ENCODE peak calls at places on chromosomes 12 and 14, in four cellular contexts. D is K562, I is GM12878, F is GM12891. Z is an unnamed sample.

GRCh38 chr14:100076630-100077029 is 11.4 kb downstream of the EVL start:
- DNase-seq in D (no peak), F (no peak), I (no peak), Z (peak)

GRCh38 chr12:63862187-63863107 is 17.9 kb downstream of the SRGAP1 start:
- DNase-seq in D (no peak), F (no peak), I (no peak), Z (no peak)

GRCh38 chr12:131553409-131553808 is 157.5 kb upstream of the SFSWAP start:
- DNase-seq in F (no peak), D (no peak), I (no peak), Z (no peak)

GRCh38 chr12:44000309-44000952 is 164.6 kb downstream of the TMEM117 start:
- DNase-seq in D (peak), I (no peak), F (no peak), Z (peak)

GRCh38 chr14:68788275-68789001 is 4.4 kb downstream of the ZFP36L1 start:
- DNase-seq in F (no peak), D (no peak), I (no peak), Z (no peak)

GRCh38 chr12:52847335-52848102 is 1.3 kb downstream of the KRT78 start:
- DNase-seq in F (no peak), I (no peak), D (peak), Z (no peak)

GRCh38 chr14:102493096-102493495 is 16.5 kb downstream of the ANKRD9 start:
- DNase-seq in I (no peak), D (no peak), F (no peak), Z (no peak)

GRCh38 chr14:69069020-69069421 is 83.9 kb downstream of the DCAF5 start:
- DNase-seq in I (no peak), F (no peak), D (peak), Z (no peak)

GRCh38 chr12:6047249-6048227 is 76.9 kb downstream of the VWF start:
- DNase-seq in D (no peak), F (no peak), I (no peak), Z (no peak)

GRCh38 chr12:77761286-77761685 is 69.4 kb upstream of the NAV3 start:
- DNase-seq in D (no peak), F (no peak), I (no peak), Z (no peak)

GRCh38 chr14:88232783-88233182 is 90.3 kb downstream of the KCNK10 start:
- DNase-seq in F (no peak), D (no peak), I (no peak), Z (no peak)

GRCh38 chr14:50425816-50426215 is 29.1 kb upstream of the CDKL1 start:
- DNase-seq in D (no peak), I (no peak), F (no peak), Z (peak)

GRCh38 chr14:96376093-96376492 is 12.8 kb downstream of the GSKIP start:
- DNase-seq in F (no peak), D (no peak), I (no peak), Z (no peak)

GRCh38 chr12:104652910-104653309 is 196.2 kb downstream of the CHST11 start:
- DNase-seq in D (no peak), I (no peak), F (no peak), Z (peak)

GRCh38 chr12:74885775-74886174 is 323.9 kb downstream of the KCNC2 start:
- DNase-seq in I (no peak), D (no peak), F (no peak), Z (no peak)

GRCh38 chr14:105332352-105332874 is 17.9 kb downstream of the PACS2 start:
- DNase-seq in F (no peak), D (no peak), I (no peak), Z (no peak)

GRCh38 chr14:23816371-23816770 is 137.2 kb upstream of the DHRS4 start:
- DNase-seq in I (no peak), D (no peak), F (no peak), Z (no peak)

GRCh38 chr12:116455540-116456306 is 103.5 kb upstream of the MAP1LC3B2 start:
- DNase-seq in D (peak), F (no peak), I (no peak), Z (no peak)

GRCh38 chr14:71202881-71203280 is 295.6 kb downstream of the PCNX1 start:
- DNase-seq in I (no peak), F (no peak), D (no peak), Z (no peak)

GRCh38 chr14:74634964-74635363 is 22.9 kb upstream of the LTBP2 start:
- DNase-seq in F (no peak), D (no peak), I (no peak), Z (no peak)

GRCh38 chr12:111753144-111753881 is 13.4 kb upstream of the ALDH2 start:
- DNase-seq in F (peak), I (no peak), D (peak), Z (peak)

GRCh38 chr14:39467889-39468524 is 35.8 kb upstream of the FBXO33 start:
- DNase-seq in F (no peak), I (no peak), D (no peak), Z (peak)

GRCh38 chr12:104452046-104452445 is 4.7 kb upstream of the CHST11 start:
- DNase-seq in I (no peak), D (no peak), F (no peak), Z (no peak)

GRCh38 chr14:32697114-32697513 is 241.6 kb upstream of the NPAS3 start:
- DNase-seq in F (no peak), I (no peak), D (no peak), Z (no peak)

GRCh38 chr14:57982802-57983201 is 116.9 kb upstream of the SLC35F4 start:
- DNase-seq in F (no peak), D (no peak), I (no peak), Z (no peak)

GRCh38 chr14:76929927-76930326 is 98.6 kb downstream of the IRF2BPL start:
- DNase-seq in D (peak), F (no peak), I (no peak), Z (peak)

GRCh38 chr12:79451988-79452387 is 238.8 kb downstream of the PAWR start:
- DNase-seq in D (no peak), F (no peak), I (no peak), Z (no peak)

DNA sequence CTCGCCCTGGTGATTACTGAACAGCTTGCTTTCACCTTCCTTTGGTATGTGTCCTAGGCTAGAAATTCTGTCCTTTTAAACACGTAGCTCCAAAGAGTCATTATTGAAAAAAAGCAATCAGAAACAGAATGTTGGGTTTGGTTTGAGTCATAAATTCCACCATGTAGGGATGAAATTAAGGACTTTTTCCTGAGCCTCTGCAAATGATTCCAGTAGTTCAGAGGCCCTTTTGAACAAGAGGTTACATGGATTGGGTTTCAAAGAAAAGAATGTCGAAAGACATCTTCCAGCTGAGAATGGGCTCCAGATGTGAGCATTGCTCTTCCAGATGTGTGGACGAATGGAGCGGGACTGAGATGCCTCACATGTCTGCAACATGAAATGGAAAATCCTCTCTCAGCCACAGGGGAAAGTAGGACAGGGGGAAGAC is 23.5 kb upstream of the EMP1 start:
- DNase-seq in I (no peak), D (no peak), F (no peak), Z (no peak)
- TF ChIP-seq SPI1 in I (no peak), D (no peak), F (no peak), Z (no peak)

DNA sequence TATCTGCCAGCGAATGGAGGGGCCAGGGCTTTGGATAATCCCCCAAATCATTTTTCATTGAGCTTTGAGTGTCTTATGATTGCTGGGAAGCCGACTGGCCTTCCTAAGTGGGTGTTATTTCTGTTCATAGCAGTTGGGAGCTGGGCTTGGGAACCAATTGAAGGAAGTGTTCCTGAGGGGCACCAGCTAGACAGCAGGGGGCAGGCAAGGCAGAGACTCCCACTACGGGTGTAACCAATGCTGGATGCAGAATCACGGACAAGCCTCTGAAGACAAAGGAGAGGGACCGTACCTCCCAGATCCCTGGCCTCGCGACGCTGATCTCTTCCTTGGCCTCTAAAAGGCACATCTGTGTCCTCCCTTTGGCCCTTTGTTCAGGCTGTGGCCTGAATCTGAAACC is 149.0 kb upstream of the PRMT8 start:
- DNase-seq in D (no peak), F (no peak), I (no peak), Z (no peak)
- TF ChIP-seq SPI1 in D (no peak), F (no peak), I (no peak), Z (no peak)

DNA sequence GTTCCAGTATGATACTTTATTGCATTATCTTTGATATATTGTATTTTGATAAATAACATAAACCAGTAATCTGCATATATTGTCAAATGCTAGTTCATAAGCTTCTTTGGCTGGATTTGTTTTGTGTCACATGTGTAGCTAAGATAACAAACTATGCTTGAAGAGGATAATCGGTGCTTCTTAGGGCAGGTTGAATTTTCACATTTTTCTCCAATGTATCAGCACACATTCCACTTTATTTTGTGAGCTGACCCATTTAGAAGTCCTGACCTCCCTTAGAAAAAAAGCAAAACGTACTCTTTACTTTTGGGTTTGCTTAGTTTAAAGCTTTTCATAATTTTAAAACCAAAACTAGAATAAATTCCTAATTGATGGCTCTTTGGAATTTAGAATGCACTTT is 277.7 kb upstream of the DDHD1 start:
- DNase-seq in D (no peak), F (no peak), I (no peak), Z (no peak)
- TF ChIP-seq SPI1 in D (no peak), F (no peak), I (no peak), Z (no peak)

GRCh38 chr12:46489951-46490388 is 117.4 kb upstream of the SLC38A2 start:
- DNase-seq in I (no peak), D (no peak), F (no peak), Z (no peak)
- TF ChIP-seq SPI1 in I (no peak), D (no peak), F (no peak), Z (no peak)

DNA sequence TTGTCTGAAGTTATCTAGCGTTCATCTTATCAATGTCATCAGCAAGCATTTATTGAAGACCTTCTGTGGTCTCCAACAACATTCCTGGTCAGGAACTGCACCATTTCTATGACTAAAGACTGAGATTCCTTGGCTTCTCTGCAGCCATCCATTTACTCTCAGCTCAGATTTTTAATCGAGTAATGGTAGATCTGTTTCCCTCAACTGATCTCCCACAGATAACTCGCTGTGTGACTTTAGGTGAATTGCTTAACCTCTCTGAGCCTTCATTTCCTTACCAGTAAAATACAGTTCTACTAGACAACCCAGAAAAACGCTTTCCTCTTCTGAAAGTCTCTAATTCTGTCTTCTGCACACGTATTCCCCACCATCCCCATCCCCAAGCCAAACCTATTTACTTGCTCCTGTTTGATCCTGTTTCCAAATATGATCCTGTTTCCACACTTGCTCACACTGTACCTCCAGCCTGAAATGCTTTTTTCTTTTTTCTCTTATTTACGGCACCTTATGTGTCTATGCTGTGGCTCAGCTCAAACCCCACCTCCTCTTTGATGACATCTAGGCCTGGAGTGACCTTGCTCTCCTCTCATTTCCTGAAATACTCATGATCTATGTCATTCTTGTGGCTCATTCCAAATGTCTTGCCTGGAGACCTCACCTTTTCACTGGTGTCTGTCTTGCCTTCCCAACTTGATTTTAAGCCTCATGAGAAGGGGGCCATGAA is 21.8 kb downstream of the PLXNC1 start:
- DNase-seq in D (no peak), I (no peak), F (no peak), Z (no peak)
- TF ChIP-seq SPI1 in D (no peak), I (no peak), F (no peak), Z (no peak)

GRCh38 chr12:25264862-25265261 is 14.1 kb upstream of the KRAS start:
- DNase-seq in D (no peak), I (no peak), F (no peak), Z (no peak)

GRCh38 chr12:25263594-25263993 is 12.9 kb upstream of the KRAS start:
- DNase-seq in D (no peak), I (no peak), F (no peak), Z (no peak)

GRCh38 chr12:25264015-25264582 is 13.4 kb upstream of the KRAS start:
- DNase-seq in F (no peak), I (no peak), D (no peak), Z (no peak)

GRCh38 chr12:25269701-25270100 is 19.0 kb upstream of the KRAS start:
- DNase-seq in D (no peak), I (peak), F (no peak), Z (no peak)

DNA sequence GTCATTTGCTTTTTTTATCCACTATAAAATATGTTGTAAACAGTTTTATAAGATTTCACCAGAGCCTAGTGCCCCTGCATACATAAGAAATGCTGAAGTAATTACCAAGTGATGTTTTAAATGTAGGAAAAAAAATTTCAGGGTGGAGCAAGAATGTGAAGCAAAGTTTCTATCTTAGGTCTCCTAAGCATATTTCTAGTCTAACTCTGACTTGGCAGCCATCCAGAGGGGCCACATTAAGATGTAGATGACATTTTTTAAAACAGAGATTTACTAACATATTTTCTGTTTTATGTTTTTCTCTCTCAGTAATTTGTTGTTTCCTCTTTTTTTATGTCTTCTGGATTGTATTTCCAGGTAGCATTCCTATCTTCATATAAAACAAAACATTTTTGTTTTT is 15.8 kb upstream of the KRAS start:
- DNase-seq in F (no peak), D (no peak), I (no peak), Z (no peak)
- TF ChIP-seq SPI1 in F (no peak), D (no peak), I (no peak), Z (no peak)